ENCODE peak calls at places on chromosomes 1 and 21, in four cellular contexts. Z is tibial artery, U is astrocyte of the spinal cord, Q is cardiac fibroblast. E is an unnamed sample.

GRCh38 chr1:243842154-243842553 is 7.9 kb downstream of the AKT3 start:
- DNase-seq in Z (no peak), U (no peak), Q (no peak), E (no peak)

GRCh38 chr1:177928194-177928593 is 41.7 kb downstream of the SEC16B start:
- DNase-seq in Z (no peak), U (peak; percentile 40), Q (peak; percentile 33), E (no peak)

GRCh38 chr21:44574457-44575306 is 1.2 kb downstream of the KRTAP10-4 start:
- DNase-seq in Z (no peak), U (no peak), Q (no peak), E (no peak)

GRCh38 chr1:29549001-29549400 is 312.7 kb downstream of the PTPRU start:
- DNase-seq in Z (peak; percentile 20), U (no peak), Q (no peak), E (no peak)

GRCh38 chr1:91768786-91769697 is 116.9 kb downstream of the TGFBR3 start:
- DNase-seq in Z (no peak), U (peak; percentile 71), Q (peak; percentile 34), E (no peak)

GRCh38 chr1:87878873-87879272 is 550.2 kb downstream of the LMO4 start:
- DNase-seq in Z (no peak), U (no peak), Q (peak; percentile 78), E (no peak)

GRCh38 chr1:2267862-2268261 is 39.7 kb downstream of the SKI start:
- DNase-seq in Z (no peak), U (no peak), Q (no peak), E (no peak)

GRCh38 chr1:84506729-84507453 is 510 bp upstream of the GNG5 start:
- DNase-seq in Z (no peak), U (no peak), Q (no peak), E (no peak)

GRCh38 chr1:40090652-40091355 is 6.2 kb downstream of the PPT1 start:
- DNase-seq in Z (no peak), U (no peak), Q (no peak), E (no peak)

GRCh38 chr21:30468912-30469812 is 11.0 kb downstream of the KRTAP19-1 start:
- DNase-seq in Z (no peak), U (no peak), Q (no peak), E (no peak)

GRCh38 chr1:159483501-159483900 is 44.0 kb downstream of the OR10J1 start:
- DNase-seq in Z (no peak), U (no peak), Q (peak; percentile 48), E (peak; percentile 10)

GRCh38 chr1:58346076-58346435 is 200.5 kb downstream of the OMA1 start:
- DNase-seq in Z (no peak), U (no peak), Q (no peak), E (no peak)

GRCh38 chr1:1173793-1174415 is at the start of gene TTLL10:
- DNase-seq in Z (peak; percentile 56), U (no peak), Q (no peak), E (no peak)

GRCh38 chr1:9389969-9390368 is 97.3 kb downstream of the SPSB1 start:
- DNase-seq in Z (no peak), U (no peak), Q (no peak), E (no peak)

DNA sequence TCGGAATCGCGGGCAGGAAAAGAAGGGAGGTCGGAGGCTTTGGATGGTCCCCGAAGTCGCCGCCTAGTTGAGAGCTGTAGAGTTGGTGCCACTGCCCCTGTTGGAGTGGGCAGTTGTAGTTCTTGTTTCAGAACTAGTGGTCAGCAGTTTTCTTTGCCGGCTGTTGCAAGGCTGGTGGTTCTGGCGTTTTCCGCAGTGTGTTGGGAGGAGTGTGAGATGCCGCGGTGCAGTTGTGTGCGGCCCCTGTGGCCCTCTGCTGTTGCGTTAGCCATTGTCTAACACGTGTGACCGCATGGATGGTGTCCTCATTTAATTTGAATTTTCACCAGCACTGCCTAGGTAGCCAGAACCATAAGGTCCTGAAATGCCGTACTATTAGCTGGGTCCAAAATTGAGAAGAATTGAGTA is 1.4 kb downstream of the ARF1 start:
- DNase-seq in Z (no peak), U (peak; percentile 8), Q (peak; percentile 43), E (peak; percentile 43)
- TF ChIP-seq CTCF in Z (no peak), U (no peak), Q (no peak), E (no peak)

DNA sequence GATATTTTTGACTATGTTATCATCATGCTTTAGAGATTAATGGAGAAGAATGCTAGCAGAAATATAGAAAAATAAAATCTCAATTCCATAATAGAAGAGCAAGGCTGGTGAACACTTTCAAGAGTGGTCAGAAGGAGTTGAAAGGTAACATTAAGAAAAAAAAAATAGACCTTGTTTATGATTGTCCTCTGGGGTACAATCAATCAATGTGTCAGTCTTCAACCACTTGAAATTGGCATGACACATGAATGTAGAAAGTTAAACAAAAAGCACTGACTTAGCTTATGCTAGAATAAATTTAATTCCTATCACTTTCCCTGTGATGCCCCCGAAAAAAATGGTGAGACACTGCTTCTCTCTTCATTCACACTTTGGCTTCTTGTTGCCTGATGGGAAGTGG is 750.3 kb upstream of the ADGRL2 start:
- DNase-seq in Z (no peak), U (no peak), Q (no peak), E (no peak)
- H3K4me3 ChIP-seq in Z (no peak overlapping the region), U (no peak overlapping the region), Q (no peak overlapping the region), E (no peak overlapping the region)

GRCh38 chr1:26862781-26863676 is at the start of gene SFN:
- DNase-seq in Z (no peak), U (no peak), Q (no peak), E (no peak)
- TF ChIP-seq CTCF in Z (no peak), U (peak; percentile 30), Q (peak; percentile 23), E (no peak)

GRCh38 chr1:68600049-68600661 is 103.3 kb upstream of the DEPDC1 start:
- DNase-seq in Z (no peak), U (peak; percentile 23), Q (peak; percentile 38), E (peak; percentile 52)
- H3K4me3 ChIP-seq in Z (no peak overlapping the region), U (no peak overlapping the region), Q (no peak overlapping the region), E (no peak overlapping the region)

GRCh38 chr1:110673197-110673701 is 1.5 kb downstream of the KCNA3 start:
- DNase-seq in Z (no peak), U (no peak), Q (no peak), E (no peak)

GRCh38 chr1:110672753-110673108 is 2.0 kb downstream of the KCNA3 start:
- DNase-seq in Z (no peak), U (no peak), Q (no peak), E (no peak)

GRCh38 chr1:110673805-110674336 is 869 bp downstream of the KCNA3 start:
- DNase-seq in Z (peak; percentile 53), U (no peak), Q (no peak), E (no peak)

GRCh38 chr1:110671323-110671722 is 3.4 kb downstream of the KCNA3 start:
- DNase-seq in Z (no peak), U (no peak), Q (no peak), E (no peak)

DNA sequence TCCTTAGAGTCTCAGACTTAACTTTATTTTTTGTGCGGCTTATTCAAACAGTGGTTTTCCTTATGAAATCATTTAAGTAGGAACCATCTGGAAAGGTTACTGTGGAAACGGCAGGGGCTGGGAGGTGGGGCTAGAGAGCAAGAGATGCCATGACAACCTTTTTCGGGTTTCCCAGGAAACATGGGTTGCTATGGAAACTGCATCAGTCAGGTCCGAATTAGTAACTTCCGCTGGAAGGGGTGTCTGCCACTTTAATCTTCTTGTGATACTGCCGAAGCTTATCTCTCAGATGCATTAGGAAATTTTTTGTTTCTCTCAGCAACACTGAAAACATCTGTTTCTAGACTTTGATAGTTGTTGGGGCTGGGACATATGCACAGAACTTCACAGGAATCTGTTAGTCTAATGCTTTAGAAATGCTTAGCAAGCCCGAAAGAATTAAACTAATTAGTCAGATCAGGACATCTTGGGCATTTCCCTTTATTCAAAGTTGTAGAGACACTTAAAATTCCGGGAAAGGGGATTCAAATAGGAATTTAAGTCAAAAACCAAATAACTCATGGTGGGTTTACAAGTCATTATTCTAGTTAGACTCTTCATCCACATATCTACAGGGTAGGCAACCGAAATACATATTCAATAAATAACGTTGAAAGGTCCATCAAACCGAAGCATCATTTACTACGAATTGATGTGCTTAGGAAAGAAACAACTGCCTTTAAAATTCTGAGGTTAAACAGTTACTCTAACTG is 2.6 kb downstream of the KCNA3 start:
- DNase-seq in Z (no peak), U (no peak), Q (no peak), E (no peak)
- TF ChIP-seq CTCF in Z (no peak), U (no peak), Q (no peak), E (no peak)

E was measured in fibroblast of pulmonary artery.